ENCODE peak calls at places on chromosomes 2 and 18, in six cellular contexts. M is H9, Q is kidney, Y is uterus, F is endothelial cell of umbilical vein, V is vagina. X is an unnamed sample.
A peak's percentile ranks its signal among the peaks of the same experiment; 100 is the strongest.

GRCh38 chr18:11147962-11148654 is 1.3 kb downstream of the PIEZO2 start:
- DNase-seq in M (peak; percentile 35), Q (peak; percentile 65), F (no peak), V (no peak), Y (no peak), X (no peak)

GRCh38 chr2:100936972-100937542 is 65.0 kb upstream of the RPL31 start:
- DNase-seq in M (no peak), Y (no peak), V (peak; percentile 7), Q (no peak), F (no peak), X (no peak)

GRCh38 chr2:170375192-170375591 is 197.2 kb downstream of the MYO3B start:
- DNase-seq in V (no peak), Y (no peak), F (no peak), M (no peak), Q (no peak), X (peak; percentile 90)

GRCh38 chr2:102317715-102318114 is 6.4 kb downstream of the IL1RL1 start:
- DNase-seq in Q (no peak), Y (no peak), M (no peak), V (no peak), F (peak; percentile 58), X (peak; percentile 61)

GRCh38 chr2:176157499-176158305 is 595 bp downstream of the HOXD3 start:
- DNase-seq in Q (peak; percentile 81), V (no peak), F (peak; percentile 16), Y (no peak), M (peak; percentile 62), X (no peak)

GRCh38 chr18:12376034-12376717 is 851 bp downstream of the AFG3L2 start:
- DNase-seq in Q (peak; percentile 76), F (peak; percentile 47), V (no peak), M (no peak), Y (no peak), X (peak; percentile 29)

GRCh38 chr2:120501591-120501990 is 155.7 kb downstream of the INHBB start:
- DNase-seq in Q (peak; percentile 40), M (no peak), F (no peak), V (no peak), Y (no peak), X (no peak)

GRCh38 chr2:105795575-105795934 is 50.8 kb downstream of the NCK2 start:
- DNase-seq in V (no peak), Y (no peak), M (no peak), Q (no peak), F (peak; percentile 38), X (no peak)

GRCh38 chr2:46439582-46439981 is 39.8 kb upstream of the TMEM247 start:
- DNase-seq in V (no peak), M (no peak), Y (no peak), F (no peak), Q (no peak), X (no peak)

GRCh38 chr2:171629113-171629512 is 58.2 kb upstream of the DYNC1I2 start:
- DNase-seq in F (no peak), Y (no peak), M (no peak), Q (no peak), V (no peak), X (no peak)

DNA sequence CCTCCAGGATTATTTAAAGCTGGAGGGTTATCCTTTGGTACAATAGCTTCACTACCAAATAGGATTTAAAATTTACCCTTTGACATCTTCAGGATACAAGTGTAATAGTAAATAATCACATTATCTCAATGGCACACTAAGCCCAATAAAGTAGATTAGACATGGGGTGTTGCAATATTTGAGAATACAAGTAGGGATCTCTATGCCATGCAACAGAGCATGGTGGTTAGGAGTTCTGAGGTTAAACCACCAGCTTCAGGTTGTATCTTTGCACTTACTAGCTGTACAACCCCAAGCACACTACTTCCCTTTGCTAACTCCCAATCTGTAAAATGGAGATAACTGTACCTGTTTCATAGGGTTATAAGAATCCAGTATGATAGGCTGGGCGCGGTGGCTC is 6.2 kb downstream of the MBD2 start:
- DNase-seq in V (no peak), M (no peak), Q (no peak), F (no peak), Y (no peak), X (no peak)
- H3K4me1 ChIP-seq in V (peaks cover 54% of the 10 kb centered on the region), M (no peaks in the 10 kb centered on the region), Q (peaks cover 8% of the 10 kb centered on the region), F (peaks cover 15% of the 10 kb centered on the region), Y (peaks cover 12% of the 10 kb centered on the region), X (peaks cover 27% of the 10 kb centered on the region)

GRCh38 chr18:49135871-49136270 is 185.1 kb upstream of the SMAD7 start:
- DNase-seq in F (peak; percentile 26), V (no peak), Q (no peak), M (no peak), Y (no peak), X (peak; percentile 6)
- TF ChIP-seq CTCF in F (no peak), V (no peak), Q (no peak), M (no peak), Y (no peak), X (no peak)

GRCh38 chr2:69096326-69097095 is 83.5 kb downstream of the ANTXR1 start:
- DNase-seq in F (no peak), Y (no peak), Q (no peak), V (no peak), M (no peak), X (no peak)
- H3K4me1 ChIP-seq in F (peaks cover 9% of the 10 kb centered on the region), Y (no peaks in the 10 kb centered on the region), Q (no peaks in the 10 kb centered on the region), V (peaks cover 20% of the 10 kb centered on the region), M (no peaks in the 10 kb centered on the region), X (no peaks in the 10 kb centered on the region)

GRCh38 chr18:7784171-7784570 is 217.1 kb downstream of the PTPRM start:
- DNase-seq in M (peak; percentile 40), V (no peak), Q (peak; percentile 59), F (no peak), Y (no peak), X (no peak)

GRCh38 chr18:7793100-7793499 is 226.0 kb downstream of the PTPRM start:
- DNase-seq in V (no peak), Q (no peak), F (no peak), M (no peak), Y (no peak), X (no peak)

GRCh38 chr18:7789853-7790552 is 222.9 kb downstream of the PTPRM start:
- DNase-seq in M (peak; percentile 65), Q (no peak), V (no peak), F (peak; percentile 59), Y (no peak), X (peak; percentile 12)
- TF ChIP-seq CTCF in M (peak; percentile 72), Q (peak; percentile 41), V (peak; percentile 26), F (peak; percentile 31), Y (no peak), X (peak; percentile 72)

GRCh38 chr2:62142054-62142453 is 53.9 kb upstream of the B3GNT2 start:
- DNase-seq in Q (no peak), V (no peak), Y (no peak), M (no peak), F (no peak), X (no peak)

GRCh38 chr2:62143696-62144095 is 52.2 kb upstream of the B3GNT2 start:
- DNase-seq in Y (no peak), F (no peak), V (no peak), Q (no peak), M (no peak), X (no peak)

GRCh38 chr2:62145478-62146100 is 50.3 kb upstream of the B3GNT2 start:
- DNase-seq in Q (no peak), Y (no peak), V (no peak), M (no peak), F (no peak), X (no peak)

GRCh38 chr2:62147610-62148301 is 48.2 kb upstream of the B3GNT2 start:
- DNase-seq in M (no peak), Y (no peak), F (peak; percentile 18), Q (no peak), V (no peak), X (peak; percentile 97)

DNA sequence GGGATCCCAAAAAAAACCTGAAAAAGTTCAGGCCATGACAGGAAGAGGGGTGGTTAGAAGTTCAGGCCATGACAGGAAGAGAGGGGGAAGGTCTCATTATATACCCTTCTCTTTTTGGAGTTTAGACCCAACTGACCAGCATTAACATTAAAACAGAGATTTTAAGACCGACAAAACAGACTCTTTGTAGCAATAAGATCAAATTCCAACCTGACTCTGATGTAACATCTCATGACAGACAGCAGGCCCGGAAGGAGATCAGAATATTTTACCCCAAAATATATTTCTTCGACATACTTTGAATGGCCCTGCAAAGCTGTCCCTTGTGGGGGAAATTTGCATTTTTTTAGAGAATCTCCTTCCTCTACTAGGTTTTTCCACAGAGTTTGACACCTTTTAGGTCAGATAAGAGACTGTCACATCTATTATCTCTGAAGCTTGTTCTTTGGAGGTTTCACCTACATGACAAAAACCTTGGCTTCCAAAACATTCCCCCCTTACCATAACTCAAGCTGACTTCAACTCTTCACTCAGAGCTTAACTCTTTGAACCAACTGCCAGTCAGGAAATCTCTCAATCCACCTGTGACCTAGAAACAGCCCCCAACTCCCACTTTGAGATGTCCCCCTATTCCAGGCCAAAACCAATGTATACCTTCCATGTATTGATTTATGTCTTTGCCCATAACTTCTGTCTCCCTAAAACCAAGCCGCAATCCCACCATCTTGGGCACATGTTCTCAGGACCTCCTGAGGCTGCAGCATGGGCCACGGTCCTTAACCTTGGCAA is 51.0 kb upstream of the B3GNT2 start:
- DNase-seq in Y (no peak), Q (no peak), V (no peak), F (no peak), M (no peak), X (no peak)
- H3K4me1 ChIP-seq in Y (no peaks in the 10 kb centered on the region), Q (no peaks in the 10 kb centered on the region), V (peaks cover 3% of the 10 kb centered on the region), F (peaks cover under 1% of the 10 kb centered on the region), M (peaks cover 2% of the 10 kb centered on the region), X (peaks cover 19% of the 10 kb centered on the region)

DNA sequence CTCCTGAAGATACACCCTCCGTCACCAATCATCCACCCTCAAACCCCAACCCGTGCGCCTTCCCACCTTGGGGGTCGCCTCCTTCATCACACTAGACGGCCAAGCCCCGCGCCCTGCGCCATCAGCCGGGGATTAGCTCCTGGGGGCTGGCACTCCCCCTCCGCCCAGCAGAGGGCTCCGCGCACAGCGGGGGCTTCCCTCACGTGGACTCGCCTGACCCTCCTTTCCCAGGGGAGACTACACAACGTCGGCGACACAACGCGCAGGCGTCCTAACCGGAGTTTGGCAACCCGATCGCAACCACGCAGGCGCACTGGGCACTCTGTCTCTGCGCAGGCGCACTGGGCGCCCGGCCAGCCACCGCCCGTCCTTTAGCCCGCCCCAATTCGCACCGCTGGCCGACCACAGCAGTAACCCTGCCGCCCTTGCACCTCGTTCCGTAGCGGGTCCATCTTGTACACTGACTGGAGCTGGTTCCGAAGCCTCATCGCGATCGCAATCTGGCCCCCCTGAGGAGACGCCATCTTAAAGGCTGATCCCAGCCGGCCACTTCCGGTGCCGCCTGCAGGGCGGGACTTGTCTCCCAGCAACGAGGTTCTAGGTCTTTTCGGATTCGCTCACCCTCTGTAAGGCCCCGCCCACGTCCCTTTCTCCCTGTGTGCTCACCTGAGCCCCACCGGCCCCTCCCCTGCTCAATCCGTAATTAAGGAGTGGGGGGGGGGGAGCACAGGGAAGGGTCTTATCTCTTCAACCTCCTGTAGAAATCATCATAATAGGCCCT is at the start of gene PCGF1:
- DNase-seq in V (no peak), M (peak; percentile 98), Q (peak; percentile 100), Y (peak; percentile 100), F (peak; percentile 98), X (peak; percentile 96)
- TF ChIP-seq CTCF in V (no peak), M (peak; percentile 60), Q (peak; percentile 24), Y (no peak), F (peak; percentile 41), X (peak; percentile 56)

X was measured in foreskin keratinocyte.